ENCODE peak calls at places on chromosomes 3 and 15, in four cellular contexts. One of them, this sample, is unnamed.

GRCh38 chr3:37144806-37145205 is 29.6 kb downstream of the LRRFIP2 start:
- DNase-seq in fibroblast of mammary gland: no peak
- DNase-seq in T-helper 2 cell: no peak
- DNase-seq in HS-5: no peak
- DNase-seq in this sample: no peak

GRCh38 chr3:175041369-175041768 is 182.2 kb downstream of the NAALADL2 start:
- DNase-seq in T-helper 2 cell: no peak
- DNase-seq in fibroblast of mammary gland: no peak
- DNase-seq in HS-5: no peak
- DNase-seq in this sample: no peak

GRCh38 chr3:71050521-71051258 is 532.8 kb downstream of the FOXP1 start:
- DNase-seq in HS-5: no peak
- DNase-seq in T-helper 2 cell: peak; percentile 28
- DNase-seq in fibroblast of mammary gland: peak; percentile 59
- DNase-seq in this sample: no peak

GRCh38 chr15:76147906-76148553 is 88.2 kb downstream of the TMEM266 start:
- DNase-seq in HS-5: no peak
- DNase-seq in T-helper 2 cell: peak; percentile 43
- DNase-seq in fibroblast of mammary gland: peak; percentile 29
- DNase-seq in this sample: peak; percentile 67

GRCh38 chr3:14837188-14837587 is 18.4 kb downstream of the FGD5 start:
- DNase-seq in T-helper 2 cell: no peak
- DNase-seq in fibroblast of mammary gland: no peak
- DNase-seq in HS-5: no peak
- DNase-seq in this sample: no peak

GRCh38 chr3:79019137-79019923 is 748.5 kb downstream of the ROBO1 start:
- DNase-seq in fibroblast of mammary gland: peak; percentile 88
- DNase-seq in HS-5: peak; percentile 82
- DNase-seq in T-helper 2 cell: no peak
- DNase-seq in this sample: no peak

GRCh38 chr3:148074057-148074456 is 623.6 kb upstream of the AGTR1 start:
- DNase-seq in HS-5: no peak
- DNase-seq in T-helper 2 cell: no peak
- DNase-seq in fibroblast of mammary gland: no peak
- DNase-seq in this sample: no peak

GRCh38 chr3:157573281-157573680 is 70.1 kb upstream of the VEPH1 start:
- DNase-seq in T-helper 2 cell: no peak
- DNase-seq in fibroblast of mammary gland: no peak
- DNase-seq in HS-5: no peak
- DNase-seq in this sample: no peak

GRCh38 chr15:76802411-76802810 is 102.7 kb downstream of the SCAPER start:
- DNase-seq in T-helper 2 cell: no peak
- DNase-seq in HS-5: no peak
- DNase-seq in fibroblast of mammary gland: no peak
- DNase-seq in this sample: no peak

GRCh38 chr3:99637381-99638111 is 848 bp upstream of the COL8A1 start:
- DNase-seq in fibroblast of mammary gland: peak; percentile 83
- DNase-seq in T-helper 2 cell: no peak
- DNase-seq in HS-5: peak; percentile 82
- DNase-seq in this sample: no peak

GRCh38 chr3:9201895-9202294 is 47.6 kb downstream of the SRGAP3 start:
- DNase-seq in fibroblast of mammary gland: no peak
- DNase-seq in HS-5: no peak
- DNase-seq in T-helper 2 cell: no peak
- DNase-seq in this sample: no peak

This sample was measured in stimulated activated effector memory CD8-positive, alpha-beta T cell treated with anti-CD3 and anti-CD28 coated beads, Interleukin-12 subunit alpha, Interleukin-12 subunit beta, amount 100 ng/mL, for 72 hours.